ENCODE peak calls at places on chromosomes 12 and 14, in seven cellular contexts. T is prostate gland; P is nucleus accumbens; X is T follicular helper cell; O is head of caudate nucleus; I is NCI-H2029; U is CD4-positive, alpha-beta T cell. F is an unnamed sample.

GRCh38 chr14:52124791-52125661 is 56.2 kb upstream of the NID2 start:
- DNase-seq in T (no peak), P (no peak), X (no peak), O (no peak), I (no peak), U (no peak), F (peak)

GRCh38 chr12:110563702-110564470 is 19.2 kb downstream of the PPTC7 start:
- DNase-seq in T (no peak), P (no peak), X (no peak), O (no peak), I (no peak), U (no peak), F (no peak)

GRCh38 chr12:100141666-100141997 is 1.0 kb downstream of the BLTP3B start:
- DNase-seq in T (peak), P (no peak), X (no peak), O (no peak), I (no peak), U (no peak), F (no peak)

GRCh38 chr12:121626087-121626852 is at the start of gene ORAI1:
- DNase-seq in T (peak), P (peak), X (peak), O (peak), I (peak), U (peak), F (peak)

GRCh38 chr14:54225457-54225856 is 171.3 kb upstream of the CDKN3 start:
- DNase-seq in T (no peak), P (no peak), X (no peak), O (no peak), I (no peak), U (no peak), F (no peak)

GRCh38 chr14:59482471-59483331 is 1.5 kb downstream of the L3HYPDH start:
- DNase-seq in T (peak), P (no peak), X (no peak), O (no peak), I (peak), U (no peak), F (no peak)

GRCh38 chr14:47557894-47558293 is 117.5 kb downstream of the MDGA2 start:
- DNase-seq in T (no peak), P (no peak), X (no peak), O (no peak), I (no peak), U (no peak), F (no peak)

GRCh38 chr14:68527329-68527851 is 265.5 kb downstream of the ZFP36L1 start:
- DNase-seq in T (peak), P (no peak), X (no peak), O (no peak), I (no peak), U (no peak), F (no peak)

GRCh38 chr12:123445388-123446344 is 9.2 kb upstream of the RILPL2 start:
- DNase-seq in T (peak), P (no peak), X (no peak), O (no peak), I (no peak), U (no peak), F (no peak)

GRCh38 chr14:105142651-105143450 is 25.7 kb downstream of the JAG2 start:
- DNase-seq in T (no peak), P (no peak), X (no peak), O (no peak), I (no peak), U (no peak), F (no peak)

GRCh38 chr12:52055781-52056711 is 4.8 kb downstream of the NR4A1 start:
- DNase-seq in T (no peak), P (peak), X (no peak), O (peak), I (no peak), U (no peak), F (peak)

GRCh38 chr12:121786441-121786825 is 7.1 kb downstream of the RHOF start:
- DNase-seq in T (no peak), P (no peak), X (no peak), O (no peak), I (peak), U (peak), F (no peak)

GRCh38 chr12:113203852-113204760 is 17.2 kb upstream of the TPCN1 start:
- DNase-seq in T (no peak), P (no peak), X (no peak), O (no peak), I (no peak), U (no peak), F (no peak)

GRCh38 chr12:100794441-100795192 is at the start of gene ANO4:
- DNase-seq in T (no peak), P (peak), X (no peak), O (peak), I (no peak), U (no peak), F (peak)

GRCh38 chr12:121530600-121531355 is 50.0 kb downstream of the KDM2B start:
- DNase-seq in T (no peak), P (no peak), X (peak), O (peak), I (no peak), U (peak), F (no peak)

GRCh38 chr12:77943466-77943865 is 112.8 kb downstream of the NAV3 start:
- DNase-seq in T (peak), P (no peak), X (no peak), O (no peak), I (peak), U (no peak), F (no peak)

GRCh38 chr14:77184396-77185092 is 2.9 kb downstream of the TMEM63C start:
- DNase-seq in T (no peak), P (no peak), X (no peak), O (no peak), I (no peak), U (no peak), F (no peak)

GRCh38 chr12:67512061-67512460 is 136.5 kb upstream of the DYRK2 start:
- DNase-seq in T (no peak), P (no peak), X (no peak), O (no peak), I (no peak), U (no peak), F (no peak)

GRCh38 chr12:114163766-114164165 is 197.6 kb upstream of the RBM19 start:
- DNase-seq in T (no peak), P (no peak), X (no peak), O (no peak), I (no peak), U (no peak), F (no peak)

GRCh38 chr14:71931492-71932228 is 569 bp upstream of the RGS6 start:
- DNase-seq in T (no peak), P (peak), X (no peak), O (peak), I (no peak), U (no peak), F (no peak)